ENCODE peak calls at places on chromosome 6, in eight cellular contexts. H is AG20443, L is A549, M is Calu3, C is hypothalamus, G is neural crest cell, O is EH, T is DMS153. K is an unnamed sample.

GRCh38 chr6:41470341-41471063 is 75.7 kb upstream of the FOXP4 start:
- DNase-seq in H (peak; percentile 56), L (no peak), M (peak; percentile 60), C (no peak), G (no peak), O (peak; percentile 50), T (peak; percentile 25), K (no peak)

GRCh38 chr6:44115866-44116265 is 11.4 kb downstream of the MRPL14 start:
- DNase-seq in H (no peak), L (no peak), M (peak; percentile 84), C (no peak), G (no peak), O (peak; percentile 49), T (no peak), K (no peak)

GRCh38 chr6:46011241-46012085 is 4.2 kb downstream of the CLIC5 start:
- DNase-seq in H (no peak), L (no peak), M (peak; percentile 49), C (no peak), G (no peak), O (no peak), T (no peak), K (no peak)

GRCh38 chr6:16704706-16705402 is 56.4 kb downstream of the ATXN1 start:
- DNase-seq in H (peak; percentile 20), L (no peak), M (no peak), C (no peak), G (no peak), O (peak; percentile 74), T (no peak), K (no peak)

GRCh38 chr6:33621396-33622388 is 570 bp downstream of the ITPR3 start:
- DNase-seq in H (peak; percentile 61), L (no peak), M (peak; percentile 63), C (no peak), G (no peak), O (peak; percentile 52), T (no peak), K (peak; percentile 56)

GRCh38 chr6:5567890-5568289 is 306.6 kb downstream of the FARS2 start:
- DNase-seq in H (no peak), L (no peak), M (no peak), C (no peak), G (no peak), O (no peak), T (no peak), K (no peak)

GRCh38 chr6:69100772-69101171 is 465.7 kb downstream of the ADGRB3 start:
- DNase-seq in H (no peak), L (no peak), M (no peak), C (no peak), G (no peak), O (no peak), T (no peak), K (no peak)

GRCh38 chr6:100892693-100893092 is 11.6 kb upstream of the ASCC3 start:
- DNase-seq in H (peak; percentile 54), L (no peak), M (no peak), C (no peak), G (no peak), O (peak; percentile 53), T (no peak), K (no peak)

GRCh38 chr6:20129290-20130088 is 82.8 kb downstream of the MBOAT1 start:
- DNase-seq in H (no peak), L (no peak), M (no peak), C (no peak), G (no peak), O (no peak), T (no peak), K (no peak)

GRCh38 chr6:28597924-28598323 is 72.2 kb downstream of the GPX5 start:
- DNase-seq in H (no peak), L (peak; percentile 81), M (peak; percentile 51), C (no peak), G (no peak), O (no peak), T (no peak), K (no peak)

GRCh38 chr6:133291671-133292070 is 50.5 kb downstream of the EYA4 start:
- DNase-seq in H (no peak), L (no peak), M (no peak), C (no peak), G (no peak), O (no peak), T (no peak), K (no peak)

GRCh38 chr6:33008944-33009861 is at the start of gene HLA-DOA:
- DNase-seq in H (peak; percentile 51), L (peak; percentile 9), M (peak; percentile 60), C (no peak), G (peak; percentile 42), O (peak; percentile 19), T (no peak), K (no peak)

GRCh38 chr6:12504325-12504966 is 212.1 kb upstream of the PHACTR1 start:
- DNase-seq in H (no peak), L (peak; percentile 50), M (peak; percentile 55), C (no peak), G (no peak), O (peak; percentile 32), T (no peak), K (no peak)

GRCh38 chr6:156943167-156943566 is 166.0 kb downstream of the ARID1B start:
- DNase-seq in H (no peak), L (no peak), M (no peak), C (no peak), G (no peak), O (peak; percentile 57), T (no peak), K (no peak)

GRCh38 chr6:118542184-118542952 is 5.7 kb upstream of the PLN start:
- DNase-seq in H (peak; percentile 69), L (no peak), M (no peak), C (no peak), G (no peak), O (peak; percentile 86), T (no peak), K (no peak)

GRCh38 chr6:36622901-36623546 is 28.9 kb downstream of the SRSF3 start:
- DNase-seq in H (no peak), L (no peak), M (no peak), C (no peak), G (no peak), O (no peak), T (no peak), K (no peak)

GRCh38 chr6:3227363-3228045 is at the start of gene TUBB2B:
- DNase-seq in H (peak; percentile 38), L (no peak), M (peak; percentile 16), C (peak; percentile 80), G (peak; percentile 85), O (peak; percentile 24), T (peak; percentile 72), K (peak; percentile 80)

GRCh38 chr6:136288566-136289326 is 900 bp downstream of the BCLAF1 start:
- DNase-seq in H (peak; percentile 87), L (peak; percentile 75), M (peak; percentile 58), C (peak; percentile 51), G (peak; percentile 36), O (peak; percentile 96), T (peak; percentile 65), K (peak; percentile 68)

GRCh38 chr6:136766274-136766673 is 26.0 kb downstream of the MAP3K5 start:
- DNase-seq in H (no peak), L (no peak), M (no peak), C (no peak), G (no peak), O (no peak), T (no peak), K (no peak)

GRCh38 chr6:166516256-166516655 is 70.2 kb downstream of the RAMACL start:
- DNase-seq in H (no peak), L (no peak), M (no peak), C (no peak), G (no peak), O (no peak), T (no peak), K (no peak)

GRCh38 chr6:50091641-50092040 is 41.9 kb upstream of the DEFB112 start:
- DNase-seq in H (no peak), L (no peak), M (no peak), C (no peak), G (no peak), O (no peak), T (no peak), K (no peak)

GRCh38 chr6:111912904-111913303 is 39.7 kb upstream of the FYN start:
- DNase-seq in H (no peak), L (no peak), M (no peak), C (no peak), G (no peak), O (no peak), T (no peak), K (no peak)

GRCh38 chr6:12456343-12456742 is 166.2 kb downstream of the EDN1 start:
- DNase-seq in H (no peak), L (no peak), M (no peak), C (no peak), G (no peak), O (no peak), T (no peak), K (no peak)

GRCh38 chr6:103177800-103178199 is 1681.9 kb downstream of the HACE1 start:
- DNase-seq in H (no peak), L (no peak), M (no peak), C (no peak), G (no peak), O (no peak), T (no peak), K (peak; percentile 7)

GRCh38 chr6:154408906-154409500 is 52.4 kb upstream of the IPCEF1 start:
- DNase-seq in H (no peak), L (peak; percentile 55), M (peak; percentile 29), C (peak; percentile 10), G (no peak), O (peak; percentile 43), T (no peak), K (no peak)

GRCh38 chr6:155187994-155188706 is 75.7 kb upstream of the CLDN20 start:
- DNase-seq in H (no peak), L (no peak), M (no peak), C (no peak), G (no peak), O (peak; percentile 93), T (no peak), K (no peak)

GRCh38 chr6:126232671-126233070 is 107.2 kb upstream of the CENPW start:
- DNase-seq in H (no peak), L (no peak), M (no peak), C (no peak), G (no peak), O (no peak), T (no peak), K (no peak)

GRCh38 chr6:76792394-76792793 is 670.9 kb downstream of the HTR1B start:
- DNase-seq in H (no peak), L (no peak), M (no peak), C (no peak), G (no peak), O (peak; percentile 42), T (no peak), K (no peak)

GRCh38 chr6:29974901-29975560 is 32.7 kb downstream of the HLA-A start:
- DNase-seq in H (no peak), L (no peak), M (no peak), C (peak; percentile 8), G (no peak), O (no peak), T (no peak), K (no peak)

GRCh38 chr6:163507965-163508364 is 93.4 kb downstream of the QKI start:
- DNase-seq in H (no peak), L (no peak), M (no peak), C (no peak), G (no peak), O (no peak), T (no peak), K (no peak)

GRCh38 chr6:129607581-129608186 is 102.3 kb downstream of the ARHGAP18 start:
- DNase-seq in H (peak; percentile 10), L (no peak), M (no peak), C (no peak), G (no peak), O (peak; percentile 41), T (no peak), K (no peak)

GRCh38 chr6:150915868-150916267 is 50.4 kb downstream of the MTHFD1L start:
- DNase-seq in H (peak; percentile 54), L (no peak), M (no peak), C (no peak), G (no peak), O (no peak), T (no peak), K (no peak)

GRCh38 chr6:6751615-6752014 is 163.1 kb downstream of the LY86 start:
- DNase-seq in H (peak; percentile 34), L (no peak), M (no peak), C (no peak), G (no peak), O (no peak), T (no peak), K (no peak)

GRCh38 chr6:133641111-133641510 is 247.8 kb upstream of the TCF21 start:
- DNase-seq in H (no peak), L (no peak), M (no peak), C (no peak), G (no peak), O (peak; percentile 49), T (no peak), K (no peak)

K was measured in NCI-H345.